ENCODE peak calls at places on chromosomes 3 and 15, in eight cellular contexts. One of them, this sample, is unnamed.

GRCh38 chr15:90394702-90395442 is 6.8 kb downstream of the IQGAP1 start:
- DNase-seq in K562: no peak
- DNase-seq in BJ: no peak
- DNase-seq in glutamatergic neuron: no peak
- DNase-seq in foreskin fibroblast: no peak
- DNase-seq in A549: no peak
- DNase-seq in lower leg skin: no peak
- DNase-seq in ovary: no peak
- DNase-seq in this sample: no peak

GRCh38 chr15:57302640-57303257 is 73.6 kb upstream of the CGNL1 start:
- DNase-seq in BJ: no peak
- DNase-seq in glutamatergic neuron: no peak
- DNase-seq in A549: no peak
- DNase-seq in ovary: no peak
- DNase-seq in lower leg skin: no peak
- DNase-seq in K562: no peak
- DNase-seq in foreskin fibroblast: no peak
- DNase-seq in this sample: no peak

GRCh38 chr3:171267089-171267488 is 193.1 kb downstream of the TNIK start:
- DNase-seq in glutamatergic neuron: no peak
- DNase-seq in foreskin fibroblast: no peak
- DNase-seq in lower leg skin: no peak
- DNase-seq in K562: no peak
- DNase-seq in BJ: no peak
- DNase-seq in A549: no peak
- DNase-seq in ovary: no peak
- DNase-seq in this sample: no peak

GRCh38 chr3:43285644-43286043 is 696 bp upstream of the SNRK start:
- DNase-seq in lower leg skin: no peak
- DNase-seq in foreskin fibroblast: no peak
- DNase-seq in glutamatergic neuron: no peak
- DNase-seq in K562: no peak
- DNase-seq in A549: no peak
- DNase-seq in BJ: no peak
- DNase-seq in ovary: peak; percentile 42
- DNase-seq in this sample: peak; percentile 14

GRCh38 chr15:79031821-79032220 is 58.8 kb downstream of the RASGRF1 start:
- DNase-seq in BJ: no peak
- DNase-seq in ovary: no peak
- DNase-seq in glutamatergic neuron: no peak
- DNase-seq in lower leg skin: no peak
- DNase-seq in K562: no peak
- DNase-seq in foreskin fibroblast: no peak
- DNase-seq in A549: no peak
- DNase-seq in this sample: no peak

GRCh38 chr15:29514931-29515330 is 245.3 kb upstream of the NSMCE3 start:
- DNase-seq in ovary: no peak
- DNase-seq in foreskin fibroblast: no peak
- DNase-seq in A549: no peak
- DNase-seq in glutamatergic neuron: no peak
- DNase-seq in lower leg skin: peak; percentile 46
- DNase-seq in K562: no peak
- DNase-seq in BJ: no peak
- DNase-seq in this sample: no peak

GRCh38 chr3:133152056-133152455 is 113.9 kb downstream of the TMEM108 start:
- DNase-seq in glutamatergic neuron: no peak
- DNase-seq in ovary: no peak
- DNase-seq in lower leg skin: no peak
- DNase-seq in K562: no peak
- DNase-seq in BJ: no peak
- DNase-seq in foreskin fibroblast: no peak
- DNase-seq in A549: no peak
- DNase-seq in this sample: no peak

GRCh38 chr3:68352031-68352430 is 580.3 kb downstream of the TAFA4 start:
- DNase-seq in ovary: no peak
- DNase-seq in K562: no peak
- DNase-seq in foreskin fibroblast: no peak
- DNase-seq in lower leg skin: no peak
- DNase-seq in BJ: no peak
- DNase-seq in glutamatergic neuron: no peak
- DNase-seq in A549: no peak
- DNase-seq in this sample: no peak

GRCh38 chr3:124467980-124468902 is 262.0 kb upstream of the UMPS start:
- DNase-seq in glutamatergic neuron: peak; percentile 80
- DNase-seq in foreskin fibroblast: peak; percentile 69
- DNase-seq in lower leg skin: no peak
- DNase-seq in K562: peak; percentile 74
- DNase-seq in ovary: peak; percentile 56
- DNase-seq in A549: peak; percentile 44
- DNase-seq in BJ: no peak
- DNase-seq in this sample: peak; percentile 75

GRCh38 chr3:32354362-32354778 is 37.3 kb upstream of the CMTM7 start:
- DNase-seq in ovary: no peak
- DNase-seq in K562: no peak
- DNase-seq in glutamatergic neuron: no peak
- DNase-seq in foreskin fibroblast: no peak
- DNase-seq in BJ: no peak
- DNase-seq in lower leg skin: no peak
- DNase-seq in A549: peak; percentile 26
- DNase-seq in this sample: no peak

GRCh38 chr3:69272537-69272936 is 113.4 kb downstream of the FRMD4B start:
- DNase-seq in lower leg skin: no peak
- DNase-seq in A549: no peak
- DNase-seq in BJ: no peak
- DNase-seq in K562: no peak
- DNase-seq in glutamatergic neuron: no peak
- DNase-seq in ovary: no peak
- DNase-seq in foreskin fibroblast: no peak
- DNase-seq in this sample: no peak

GRCh38 chr3:32472716-32473115 is 29.9 kb downstream of the CMTM6 start:
- DNase-seq in lower leg skin: no peak
- DNase-seq in A549: no peak
- DNase-seq in BJ: no peak
- DNase-seq in foreskin fibroblast: peak; percentile 61
- DNase-seq in K562: no peak
- DNase-seq in ovary: no peak
- DNase-seq in glutamatergic neuron: no peak
- DNase-seq in this sample: no peak

GRCh38 chr15:63292771-63293170 is 15.4 kb downstream of the APH1B start:
- DNase-seq in K562: no peak
- DNase-seq in BJ: no peak
- DNase-seq in ovary: no peak
- DNase-seq in glutamatergic neuron: no peak
- DNase-seq in A549: no peak
- DNase-seq in foreskin fibroblast: peak; percentile 36
- DNase-seq in lower leg skin: no peak
- DNase-seq in this sample: no peak

GRCh38 chr15:35168464-35168863 is 83.4 kb upstream of the NANOGP8 start:
- DNase-seq in lower leg skin: no peak
- DNase-seq in K562: no peak
- DNase-seq in A549: no peak
- DNase-seq in glutamatergic neuron: no peak
- DNase-seq in ovary: no peak
- DNase-seq in BJ: peak; percentile 17
- DNase-seq in foreskin fibroblast: peak; percentile 74
- DNase-seq in this sample: no peak

GRCh38 chr3:33915796-33916589 is 117.6 kb downstream of the PDCD6IP start:
- DNase-seq in ovary: no peak
- DNase-seq in glutamatergic neuron: no peak
- DNase-seq in lower leg skin: no peak
- DNase-seq in A549: peak; percentile 69
- DNase-seq in BJ: no peak
- DNase-seq in K562: no peak
- DNase-seq in foreskin fibroblast: peak; percentile 22
- DNase-seq in this sample: no peak

GRCh38 chr15:75368689-75369239 is 357 bp upstream of the MAN2C1 start:
- DNase-seq in ovary: no peak
- DNase-seq in A549: no peak
- DNase-seq in glutamatergic neuron: no peak
- DNase-seq in lower leg skin: no peak
- DNase-seq in foreskin fibroblast: peak; percentile 41
- DNase-seq in K562: no peak
- DNase-seq in BJ: no peak
- DNase-seq in this sample: no peak

GRCh38 chr3:189148090-189148507 is 23.7 kb upstream of the TPRG1 start:
- DNase-seq in ovary: peak; percentile 71
- DNase-seq in BJ: peak; percentile 11
- DNase-seq in glutamatergic neuron: peak; percentile 67
- DNase-seq in A549: peak; percentile 53
- DNase-seq in lower leg skin: peak; percentile 90
- DNase-seq in foreskin fibroblast: peak; percentile 82
- DNase-seq in K562: peak; percentile 57
- DNase-seq in this sample: peak; percentile 63

GRCh38 chr15:58501636-58502178 is 69.9 kb downstream of the LIPC start:
- DNase-seq in lower leg skin: no peak
- DNase-seq in A549: no peak
- DNase-seq in K562: no peak
- DNase-seq in BJ: no peak
- DNase-seq in glutamatergic neuron: no peak
- DNase-seq in foreskin fibroblast: no peak
- DNase-seq in ovary: no peak
- DNase-seq in this sample: no peak

GRCh38 chr3:44862221-44862637 is 517 bp downstream of the TMEM42 start:
- DNase-seq in ovary: no peak
- DNase-seq in lower leg skin: no peak
- DNase-seq in K562: no peak
- DNase-seq in A549: peak; percentile 22
- DNase-seq in BJ: no peak
- DNase-seq in foreskin fibroblast: no peak
- DNase-seq in glutamatergic neuron: no peak
- DNase-seq in this sample: no peak

GRCh38 chr3:14329116-14329830 is 73.1 kb upstream of the SLC6A6 start:
- DNase-seq in K562: no peak
- DNase-seq in foreskin fibroblast: peak; percentile 67
- DNase-seq in BJ: no peak
- DNase-seq in lower leg skin: no peak
- DNase-seq in glutamatergic neuron: no peak
- DNase-seq in A549: no peak
- DNase-seq in ovary: no peak
- DNase-seq in this sample: no peak

GRCh38 chr3:106323586-106323985 is 454.8 kb upstream of the CBLB start:
- DNase-seq in ovary: no peak
- DNase-seq in glutamatergic neuron: no peak
- DNase-seq in A549: no peak
- DNase-seq in lower leg skin: no peak
- DNase-seq in BJ: no peak
- DNase-seq in foreskin fibroblast: no peak
- DNase-seq in K562: no peak
- DNase-seq in this sample: no peak

GRCh38 chr3:125325746-125326145 is 49.4 kb downstream of the ZNF148 start:
- DNase-seq in lower leg skin: no peak
- DNase-seq in BJ: no peak
- DNase-seq in glutamatergic neuron: no peak
- DNase-seq in ovary: no peak
- DNase-seq in A549: no peak
- DNase-seq in K562: no peak
- DNase-seq in foreskin fibroblast: no peak
- DNase-seq in this sample: no peak

GRCh38 chr15:68379058-68379758 is 52.8 kb downstream of the ITGA11 start:
- DNase-seq in foreskin fibroblast: no peak
- DNase-seq in BJ: no peak
- DNase-seq in ovary: peak; percentile 4
- DNase-seq in glutamatergic neuron: no peak
- DNase-seq in K562: no peak
- DNase-seq in A549: no peak
- DNase-seq in lower leg skin: peak; percentile 56
- DNase-seq in this sample: no peak

GRCh38 chr15:66006986-66007385 is 137.7 kb downstream of the RAB11A start:
- DNase-seq in BJ: no peak
- DNase-seq in glutamatergic neuron: no peak
- DNase-seq in K562: no peak
- DNase-seq in ovary: no peak
- DNase-seq in lower leg skin: no peak
- DNase-seq in foreskin fibroblast: peak; percentile 9
- DNase-seq in A549: peak; percentile 90
- DNase-seq in this sample: no peak

GRCh38 chr15:96553451-96553850 is 223.0 kb downstream of the NR2F2 start:
- DNase-seq in K562: no peak
- DNase-seq in A549: no peak
- DNase-seq in lower leg skin: no peak
- DNase-seq in foreskin fibroblast: no peak
- DNase-seq in glutamatergic neuron: no peak
- DNase-seq in ovary: no peak
- DNase-seq in BJ: no peak
- DNase-seq in this sample: no peak
- TF ChIP-seq CTCF in K562: no peak
- TF ChIP-seq CTCF in A549: no peak
- TF ChIP-seq CTCF in lower leg skin: no peak
- TF ChIP-seq CTCF in foreskin fibroblast: no peak
- TF ChIP-seq CTCF in glutamatergic neuron: no peak
- TF ChIP-seq CTCF in ovary: no peak
- TF ChIP-seq CTCF in BJ: no peak
- TF ChIP-seq CTCF in this sample: no peak

GRCh38 chr3:115164374-115165221 is 17.5 kb upstream of the ZBTB20 start:
- DNase-seq in lower leg skin: no peak
- DNase-seq in K562: no peak
- DNase-seq in glutamatergic neuron: no peak
- DNase-seq in ovary: no peak
- DNase-seq in BJ: no peak
- DNase-seq in A549: no peak
- DNase-seq in foreskin fibroblast: no peak
- DNase-seq in this sample: no peak

GRCh38 chr3:115165701-115166100 is 18.6 kb upstream of the ZBTB20 start:
- DNase-seq in A549: no peak
- DNase-seq in K562: no peak
- DNase-seq in foreskin fibroblast: peak; percentile 20
- DNase-seq in glutamatergic neuron: no peak
- DNase-seq in lower leg skin: no peak
- DNase-seq in BJ: no peak
- DNase-seq in ovary: no peak
- DNase-seq in this sample: no peak

GRCh38 chr3:115165266-115165665 is 18.2 kb upstream of the ZBTB20 start:
- DNase-seq in lower leg skin: no peak
- DNase-seq in A549: no peak
- DNase-seq in foreskin fibroblast: no peak
- DNase-seq in ovary: no peak
- DNase-seq in BJ: no peak
- DNase-seq in K562: no peak
- DNase-seq in glutamatergic neuron: no peak
- DNase-seq in this sample: no peak

GRCh38 chr3:115169808-115170207 is 22.7 kb upstream of the ZBTB20 start:
- DNase-seq in K562: no peak
- DNase-seq in ovary: no peak
- DNase-seq in A549: no peak
- DNase-seq in glutamatergic neuron: no peak
- DNase-seq in foreskin fibroblast: no peak
- DNase-seq in lower leg skin: no peak
- DNase-seq in BJ: no peak
- DNase-seq in this sample: no peak
- TF ChIP-seq CTCF in K562: peak; percentile 29
- TF ChIP-seq CTCF in ovary: peak; percentile 12
- TF ChIP-seq CTCF in A549: peak; percentile 21
- TF ChIP-seq CTCF in glutamatergic neuron: no peak
- TF ChIP-seq CTCF in foreskin fibroblast: no peak
- TF ChIP-seq CTCF in lower leg skin: no peak
- TF ChIP-seq CTCF in BJ: no peak
- TF ChIP-seq CTCF in this sample: peak; percentile 19

GRCh38 chr15:45378149-45378912 is at the start of gene GATM:
- DNase-seq in BJ: peak; percentile 30
- DNase-seq in A549: peak; percentile 78
- DNase-seq in glutamatergic neuron: peak; percentile 85
- DNase-seq in K562: no peak
- DNase-seq in lower leg skin: peak; percentile 94
- DNase-seq in ovary: peak; percentile 88
- DNase-seq in foreskin fibroblast: peak; percentile 93
- DNase-seq in this sample: peak; percentile 68
- TF ChIP-seq CTCF in BJ: peak; percentile 68
- TF ChIP-seq CTCF in A549: no peak
- TF ChIP-seq CTCF in glutamatergic neuron: peak; percentile 43
- TF ChIP-seq CTCF in K562: no peak
- TF ChIP-seq CTCF in lower leg skin: no peak
- TF ChIP-seq CTCF in ovary: peak; percentile 69
- TF ChIP-seq CTCF in foreskin fibroblast: peak; percentile 51
- TF ChIP-seq CTCF in this sample: peak; percentile 31

GRCh38 chr3:17473761-17474160 is 268.7 kb downstream of the TBC1D5 start:
- DNase-seq in ovary: no peak
- DNase-seq in lower leg skin: no peak
- DNase-seq in K562: no peak
- DNase-seq in glutamatergic neuron: no peak
- DNase-seq in foreskin fibroblast: peak; percentile 11
- DNase-seq in A549: peak; percentile 43
- DNase-seq in BJ: no peak
- DNase-seq in this sample: no peak
- TF ChIP-seq CTCF in ovary: no peak
- TF ChIP-seq CTCF in lower leg skin: no peak
- TF ChIP-seq CTCF in K562: peak; percentile 32
- TF ChIP-seq CTCF in glutamatergic neuron: no peak
- TF ChIP-seq CTCF in foreskin fibroblast: no peak
- TF ChIP-seq CTCF in A549: peak; percentile 40
- TF ChIP-seq CTCF in BJ: peak; percentile 30
- TF ChIP-seq CTCF in this sample: peak; percentile 27